ENCODE peak calls at places on chromosomes 5 and 9, in seven cellular contexts. One of them, this sample, is unnamed.

GRCh38 chr5:1975898-1976765 is 93.4 kb upstream of the IRX4 start:
- DNase-seq in COLO829: no peak
- DNase-seq in stimulated activated CD4-positive, alpha-beta T cell treated with anti-CD3 and anti-CD28 coated beads, Interleukin-12 subunit alpha, Interleukin-12 subunit beta, amount 100 ng/mL, for 4 hours: no peak
- DNase-seq in CD4-positive, alpha-beta T cell: no peak
- DNase-seq in NCI-H82: peak
- DNase-seq in AG09319: no peak
- DNase-seq in activated CD8-positive, alpha-beta memory T cell treated with anti-CD3 and anti-CD28 coated beads, Interleukin-2, amount 50 U/mL, for 48 hours: no peak
- DNase-seq in this sample: no peak

GRCh38 chr5:133785182-133785581 is 172.8 kb upstream of the FSTL4 start:
- DNase-seq in COLO829: no peak
- DNase-seq in stimulated activated CD4-positive, alpha-beta T cell treated with anti-CD3 and anti-CD28 coated beads, Interleukin-12 subunit alpha, Interleukin-12 subunit beta, amount 100 ng/mL, for 4 hours: no peak
- DNase-seq in CD4-positive, alpha-beta T cell: no peak
- DNase-seq in NCI-H82: no peak
- DNase-seq in AG09319: no peak
- DNase-seq in activated CD8-positive, alpha-beta memory T cell treated with anti-CD3 and anti-CD28 coated beads, Interleukin-2, amount 50 U/mL, for 48 hours: no peak
- DNase-seq in this sample: peak

GRCh38 chr9:134605969-134606363 is 35.6 kb upstream of the COL5A1 start:
- DNase-seq in COLO829: no peak
- DNase-seq in stimulated activated CD4-positive, alpha-beta T cell treated with anti-CD3 and anti-CD28 coated beads, Interleukin-12 subunit alpha, Interleukin-12 subunit beta, amount 100 ng/mL, for 4 hours: no peak
- DNase-seq in CD4-positive, alpha-beta T cell: no peak
- DNase-seq in NCI-H82: no peak
- DNase-seq in AG09319: no peak
- DNase-seq in activated CD8-positive, alpha-beta memory T cell treated with anti-CD3 and anti-CD28 coated beads, Interleukin-2, amount 50 U/mL, for 48 hours: no peak
- DNase-seq in this sample: no peak

GRCh38 chr9:80435591-80435990 is 863.8 kb downstream of the TLE4 start:
- DNase-seq in COLO829: no peak
- DNase-seq in stimulated activated CD4-positive, alpha-beta T cell treated with anti-CD3 and anti-CD28 coated beads, Interleukin-12 subunit alpha, Interleukin-12 subunit beta, amount 100 ng/mL, for 4 hours: no peak
- DNase-seq in CD4-positive, alpha-beta T cell: no peak
- DNase-seq in NCI-H82: no peak
- DNase-seq in AG09319: no peak
- DNase-seq in activated CD8-positive, alpha-beta memory T cell treated with anti-CD3 and anti-CD28 coated beads, Interleukin-2, amount 50 U/mL, for 48 hours: no peak
- DNase-seq in this sample: no peak

GRCh38 chr9:130927338-130927737 is 11.7 kb downstream of the FIBCD1 start:
- DNase-seq in COLO829: no peak
- DNase-seq in stimulated activated CD4-positive, alpha-beta T cell treated with anti-CD3 and anti-CD28 coated beads, Interleukin-12 subunit alpha, Interleukin-12 subunit beta, amount 100 ng/mL, for 4 hours: no peak
- DNase-seq in CD4-positive, alpha-beta T cell: no peak
- DNase-seq in NCI-H82: no peak
- DNase-seq in AG09319: no peak
- DNase-seq in activated CD8-positive, alpha-beta memory T cell treated with anti-CD3 and anti-CD28 coated beads, Interleukin-2, amount 50 U/mL, for 48 hours: no peak
- DNase-seq in this sample: no peak

GRCh38 chr9:129908846-129909245 is 73.6 kb downstream of the USP20 start:
- DNase-seq in COLO829: no peak
- DNase-seq in stimulated activated CD4-positive, alpha-beta T cell treated with anti-CD3 and anti-CD28 coated beads, Interleukin-12 subunit alpha, Interleukin-12 subunit beta, amount 100 ng/mL, for 4 hours: no peak
- DNase-seq in CD4-positive, alpha-beta T cell: no peak
- DNase-seq in NCI-H82: no peak
- DNase-seq in AG09319: no peak
- DNase-seq in activated CD8-positive, alpha-beta memory T cell treated with anti-CD3 and anti-CD28 coated beads, Interleukin-2, amount 50 U/mL, for 48 hours: no peak
- DNase-seq in this sample: peak

GRCh38 chr9:840343-840742 is 1.2 kb upstream of the DMRT1 start:
- DNase-seq in COLO829: no peak
- DNase-seq in stimulated activated CD4-positive, alpha-beta T cell treated with anti-CD3 and anti-CD28 coated beads, Interleukin-12 subunit alpha, Interleukin-12 subunit beta, amount 100 ng/mL, for 4 hours: no peak
- DNase-seq in CD4-positive, alpha-beta T cell: no peak
- DNase-seq in NCI-H82: peak
- DNase-seq in AG09319: no peak
- DNase-seq in activated CD8-positive, alpha-beta memory T cell treated with anti-CD3 and anti-CD28 coated beads, Interleukin-2, amount 50 U/mL, for 48 hours: no peak
- DNase-seq in this sample: no peak

GRCh38 chr9:78574354-78575036 is 277.6 kb downstream of the PSAT1 start:
- DNase-seq in COLO829: no peak
- DNase-seq in stimulated activated CD4-positive, alpha-beta T cell treated with anti-CD3 and anti-CD28 coated beads, Interleukin-12 subunit alpha, Interleukin-12 subunit beta, amount 100 ng/mL, for 4 hours: no peak
- DNase-seq in CD4-positive, alpha-beta T cell: no peak
- DNase-seq in NCI-H82: peak
- DNase-seq in AG09319: peak
- DNase-seq in activated CD8-positive, alpha-beta memory T cell treated with anti-CD3 and anti-CD28 coated beads, Interleukin-2, amount 50 U/mL, for 48 hours: no peak
- DNase-seq in this sample: no peak

GRCh38 chr5:133483406-133484090 is 128.8 kb downstream of the FSTL4 start:
- DNase-seq in COLO829: no peak
- DNase-seq in stimulated activated CD4-positive, alpha-beta T cell treated with anti-CD3 and anti-CD28 coated beads, Interleukin-12 subunit alpha, Interleukin-12 subunit beta, amount 100 ng/mL, for 4 hours: no peak
- DNase-seq in CD4-positive, alpha-beta T cell: no peak
- DNase-seq in NCI-H82: no peak
- DNase-seq in AG09319: no peak
- DNase-seq in activated CD8-positive, alpha-beta memory T cell treated with anti-CD3 and anti-CD28 coated beads, Interleukin-2, amount 50 U/mL, for 48 hours: no peak
- DNase-seq in this sample: no peak

GRCh38 chr5:153752890-153753289 is 262.4 kb downstream of the GRIA1 start:
- DNase-seq in COLO829: no peak
- DNase-seq in stimulated activated CD4-positive, alpha-beta T cell treated with anti-CD3 and anti-CD28 coated beads, Interleukin-12 subunit alpha, Interleukin-12 subunit beta, amount 100 ng/mL, for 4 hours: no peak
- DNase-seq in CD4-positive, alpha-beta T cell: no peak
- DNase-seq in NCI-H82: no peak
- DNase-seq in AG09319: no peak
- DNase-seq in activated CD8-positive, alpha-beta memory T cell treated with anti-CD3 and anti-CD28 coated beads, Interleukin-2, amount 50 U/mL, for 48 hours: no peak
- DNase-seq in this sample: no peak

GRCh38 chr5:9852686-9853085 is 222.5 kb upstream of the TAS2R1 start:
- DNase-seq in COLO829: no peak
- DNase-seq in stimulated activated CD4-positive, alpha-beta T cell treated with anti-CD3 and anti-CD28 coated beads, Interleukin-12 subunit alpha, Interleukin-12 subunit beta, amount 100 ng/mL, for 4 hours: no peak
- DNase-seq in CD4-positive, alpha-beta T cell: no peak
- DNase-seq in NCI-H82: no peak
- DNase-seq in AG09319: no peak
- DNase-seq in activated CD8-positive, alpha-beta memory T cell treated with anti-CD3 and anti-CD28 coated beads, Interleukin-2, amount 50 U/mL, for 48 hours: no peak
- DNase-seq in this sample: no peak

GRCh38 chr9:117796681-117797080 is 92.5 kb downstream of the TLR4 start:
- DNase-seq in COLO829: no peak
- DNase-seq in stimulated activated CD4-positive, alpha-beta T cell treated with anti-CD3 and anti-CD28 coated beads, Interleukin-12 subunit alpha, Interleukin-12 subunit beta, amount 100 ng/mL, for 4 hours: no peak
- DNase-seq in CD4-positive, alpha-beta T cell: no peak
- DNase-seq in NCI-H82: no peak
- DNase-seq in AG09319: no peak
- DNase-seq in activated CD8-positive, alpha-beta memory T cell treated with anti-CD3 and anti-CD28 coated beads, Interleukin-2, amount 50 U/mL, for 48 hours: no peak
- DNase-seq in this sample: no peak

GRCh38 chr5:170307575-170308465 is 10.2 kb upstream of the LCP2 start:
- DNase-seq in COLO829: peak
- DNase-seq in stimulated activated CD4-positive, alpha-beta T cell treated with anti-CD3 and anti-CD28 coated beads, Interleukin-12 subunit alpha, Interleukin-12 subunit beta, amount 100 ng/mL, for 4 hours: no peak
- DNase-seq in CD4-positive, alpha-beta T cell: no peak
- DNase-seq in NCI-H82: no peak
- DNase-seq in AG09319: no peak
- DNase-seq in activated CD8-positive, alpha-beta memory T cell treated with anti-CD3 and anti-CD28 coated beads, Interleukin-2, amount 50 U/mL, for 48 hours: no peak
- DNase-seq in this sample: no peak

GRCh38 chr5:78649816-78650561 is 1.4 kb upstream of the LHFPL2 start:
- DNase-seq in COLO829: no peak
- DNase-seq in stimulated activated CD4-positive, alpha-beta T cell treated with anti-CD3 and anti-CD28 coated beads, Interleukin-12 subunit alpha, Interleukin-12 subunit beta, amount 100 ng/mL, for 4 hours: no peak
- DNase-seq in CD4-positive, alpha-beta T cell: no peak
- DNase-seq in NCI-H82: no peak
- DNase-seq in AG09319: no peak
- DNase-seq in activated CD8-positive, alpha-beta memory T cell treated with anti-CD3 and anti-CD28 coated beads, Interleukin-2, amount 50 U/mL, for 48 hours: no peak
- DNase-seq in this sample: no peak

GRCh38 chr9:70117835-70118319 is 74.2 kb downstream of the MAMDC2 start:
- DNase-seq in COLO829: no peak
- DNase-seq in stimulated activated CD4-positive, alpha-beta T cell treated with anti-CD3 and anti-CD28 coated beads, Interleukin-12 subunit alpha, Interleukin-12 subunit beta, amount 100 ng/mL, for 4 hours: no peak
- DNase-seq in CD4-positive, alpha-beta T cell: no peak
- DNase-seq in NCI-H82: no peak
- DNase-seq in AG09319: no peak
- DNase-seq in activated CD8-positive, alpha-beta memory T cell treated with anti-CD3 and anti-CD28 coated beads, Interleukin-2, amount 50 U/mL, for 48 hours: no peak
- DNase-seq in this sample: no peak

GRCh38 chr5:128711216-128711615 is 173.2 kb upstream of the FBN2 start:
- DNase-seq in COLO829: no peak
- DNase-seq in stimulated activated CD4-positive, alpha-beta T cell treated with anti-CD3 and anti-CD28 coated beads, Interleukin-12 subunit alpha, Interleukin-12 subunit beta, amount 100 ng/mL, for 4 hours: no peak
- DNase-seq in CD4-positive, alpha-beta T cell: no peak
- DNase-seq in NCI-H82: no peak
- DNase-seq in AG09319: no peak
- DNase-seq in activated CD8-positive, alpha-beta memory T cell treated with anti-CD3 and anti-CD28 coated beads, Interleukin-2, amount 50 U/mL, for 48 hours: no peak
- DNase-seq in this sample: no peak

GRCh38 chr9:95505676-95506437 is 10.9 kb downstream of the PTCH1 start:
- DNase-seq in COLO829: peak
- DNase-seq in stimulated activated CD4-positive, alpha-beta T cell treated with anti-CD3 and anti-CD28 coated beads, Interleukin-12 subunit alpha, Interleukin-12 subunit beta, amount 100 ng/mL, for 4 hours: peak
- DNase-seq in CD4-positive, alpha-beta T cell: no peak
- DNase-seq in NCI-H82: peak
- DNase-seq in AG09319: no peak
- DNase-seq in activated CD8-positive, alpha-beta memory T cell treated with anti-CD3 and anti-CD28 coated beads, Interleukin-2, amount 50 U/mL, for 48 hours: peak
- DNase-seq in this sample: peak

GRCh38 chr9:98330831-98331230 is 75.4 kb upstream of the TBC1D2 start:
- DNase-seq in COLO829: no peak
- DNase-seq in stimulated activated CD4-positive, alpha-beta T cell treated with anti-CD3 and anti-CD28 coated beads, Interleukin-12 subunit alpha, Interleukin-12 subunit beta, amount 100 ng/mL, for 4 hours: no peak
- DNase-seq in CD4-positive, alpha-beta T cell: no peak
- DNase-seq in NCI-H82: no peak
- DNase-seq in AG09319: peak
- DNase-seq in activated CD8-positive, alpha-beta memory T cell treated with anti-CD3 and anti-CD28 coated beads, Interleukin-2, amount 50 U/mL, for 48 hours: no peak
- DNase-seq in this sample: no peak

GRCh38 chr5:88688242-88688959 is 194.6 kb downstream of the MEF2C start:
- DNase-seq in COLO829: no peak
- DNase-seq in stimulated activated CD4-positive, alpha-beta T cell treated with anti-CD3 and anti-CD28 coated beads, Interleukin-12 subunit alpha, Interleukin-12 subunit beta, amount 100 ng/mL, for 4 hours: no peak
- DNase-seq in CD4-positive, alpha-beta T cell: no peak
- DNase-seq in NCI-H82: no peak
- DNase-seq in AG09319: no peak
- DNase-seq in activated CD8-positive, alpha-beta memory T cell treated with anti-CD3 and anti-CD28 coated beads, Interleukin-2, amount 50 U/mL, for 48 hours: no peak
- DNase-seq in this sample: no peak

GRCh38 chr9:76564300-76564699 is 105.3 kb downstream of the GCNT1 start:
- DNase-seq in COLO829: no peak
- DNase-seq in stimulated activated CD4-positive, alpha-beta T cell treated with anti-CD3 and anti-CD28 coated beads, Interleukin-12 subunit alpha, Interleukin-12 subunit beta, amount 100 ng/mL, for 4 hours: no peak
- DNase-seq in CD4-positive, alpha-beta T cell: no peak
- DNase-seq in NCI-H82: no peak
- DNase-seq in AG09319: no peak
- DNase-seq in activated CD8-positive, alpha-beta memory T cell treated with anti-CD3 and anti-CD28 coated beads, Interleukin-2, amount 50 U/mL, for 48 hours: no peak
- DNase-seq in this sample: no peak

GRCh38 chr5:9390128-9390527 is 155.7 kb downstream of the SEMA5A start:
- DNase-seq in COLO829: no peak
- DNase-seq in stimulated activated CD4-positive, alpha-beta T cell treated with anti-CD3 and anti-CD28 coated beads, Interleukin-12 subunit alpha, Interleukin-12 subunit beta, amount 100 ng/mL, for 4 hours: no peak
- DNase-seq in CD4-positive, alpha-beta T cell: no peak
- DNase-seq in NCI-H82: no peak
- DNase-seq in AG09319: no peak
- DNase-seq in activated CD8-positive, alpha-beta memory T cell treated with anti-CD3 and anti-CD28 coated beads, Interleukin-2, amount 50 U/mL, for 48 hours: no peak
- DNase-seq in this sample: no peak

GRCh38 chr5:72256536-72256935 is 63.5 kb downstream of the MRPS27 start:
- DNase-seq in COLO829: no peak
- DNase-seq in stimulated activated CD4-positive, alpha-beta T cell treated with anti-CD3 and anti-CD28 coated beads, Interleukin-12 subunit alpha, Interleukin-12 subunit beta, amount 100 ng/mL, for 4 hours: no peak
- DNase-seq in CD4-positive, alpha-beta T cell: no peak
- DNase-seq in NCI-H82: no peak
- DNase-seq in AG09319: no peak
- DNase-seq in activated CD8-positive, alpha-beta memory T cell treated with anti-CD3 and anti-CD28 coated beads, Interleukin-2, amount 50 U/mL, for 48 hours: no peak
- DNase-seq in this sample: no peak

GRCh38 chr5:97545856-97546570 is 363.0 kb upstream of the RIOK2 start:
- DNase-seq in COLO829: no peak
- DNase-seq in stimulated activated CD4-positive, alpha-beta T cell treated with anti-CD3 and anti-CD28 coated beads, Interleukin-12 subunit alpha, Interleukin-12 subunit beta, amount 100 ng/mL, for 4 hours: no peak
- DNase-seq in CD4-positive, alpha-beta T cell: no peak
- DNase-seq in NCI-H82: no peak
- DNase-seq in AG09319: no peak
- DNase-seq in activated CD8-positive, alpha-beta memory T cell treated with anti-CD3 and anti-CD28 coated beads, Interleukin-2, amount 50 U/mL, for 48 hours: no peak
- DNase-seq in this sample: no peak

GRCh38 chr5:82885657-82886389 is 191.4 kb downstream of the TMEM167A start:
- DNase-seq in COLO829: no peak
- DNase-seq in stimulated activated CD4-positive, alpha-beta T cell treated with anti-CD3 and anti-CD28 coated beads, Interleukin-12 subunit alpha, Interleukin-12 subunit beta, amount 100 ng/mL, for 4 hours: no peak
- DNase-seq in CD4-positive, alpha-beta T cell: no peak
- DNase-seq in NCI-H82: no peak
- DNase-seq in AG09319: no peak
- DNase-seq in activated CD8-positive, alpha-beta memory T cell treated with anti-CD3 and anti-CD28 coated beads, Interleukin-2, amount 50 U/mL, for 48 hours: no peak
- DNase-seq in this sample: peak

GRCh38 chr9:111828193-111828592 is 33.5 kb upstream of the SHOC1 start:
- DNase-seq in COLO829: no peak
- DNase-seq in stimulated activated CD4-positive, alpha-beta T cell treated with anti-CD3 and anti-CD28 coated beads, Interleukin-12 subunit alpha, Interleukin-12 subunit beta, amount 100 ng/mL, for 4 hours: no peak
- DNase-seq in CD4-positive, alpha-beta T cell: no peak
- DNase-seq in NCI-H82: no peak
- DNase-seq in AG09319: no peak
- DNase-seq in activated CD8-positive, alpha-beta memory T cell treated with anti-CD3 and anti-CD28 coated beads, Interleukin-2, amount 50 U/mL, for 48 hours: no peak
- DNase-seq in this sample: no peak

GRCh38 chr5:23269981-23270380 is 237.4 kb upstream of the PRDM9 start:
- DNase-seq in COLO829: no peak
- DNase-seq in stimulated activated CD4-positive, alpha-beta T cell treated with anti-CD3 and anti-CD28 coated beads, Interleukin-12 subunit alpha, Interleukin-12 subunit beta, amount 100 ng/mL, for 4 hours: no peak
- DNase-seq in CD4-positive, alpha-beta T cell: no peak
- DNase-seq in NCI-H82: no peak
- DNase-seq in AG09319: no peak
- DNase-seq in activated CD8-positive, alpha-beta memory T cell treated with anti-CD3 and anti-CD28 coated beads, Interleukin-2, amount 50 U/mL, for 48 hours: no peak
- DNase-seq in this sample: no peak

GRCh38 chr9:114278881-114279570 is 43.9 kb upstream of the ORM1 start:
- DNase-seq in COLO829: no peak
- DNase-seq in stimulated activated CD4-positive, alpha-beta T cell treated with anti-CD3 and anti-CD28 coated beads, Interleukin-12 subunit alpha, Interleukin-12 subunit beta, amount 100 ng/mL, for 4 hours: no peak
- DNase-seq in CD4-positive, alpha-beta T cell: no peak
- DNase-seq in NCI-H82: no peak
- DNase-seq in AG09319: no peak
- DNase-seq in activated CD8-positive, alpha-beta memory T cell treated with anti-CD3 and anti-CD28 coated beads, Interleukin-2, amount 50 U/mL, for 48 hours: no peak
- DNase-seq in this sample: peak

GRCh38 chr5:14266686-14267085 is 123.5 kb downstream of the TRIO start:
- DNase-seq in COLO829: no peak
- DNase-seq in stimulated activated CD4-positive, alpha-beta T cell treated with anti-CD3 and anti-CD28 coated beads, Interleukin-12 subunit alpha, Interleukin-12 subunit beta, amount 100 ng/mL, for 4 hours: no peak
- DNase-seq in CD4-positive, alpha-beta T cell: no peak
- DNase-seq in NCI-H82: peak
- DNase-seq in AG09319: no peak
- DNase-seq in activated CD8-positive, alpha-beta memory T cell treated with anti-CD3 and anti-CD28 coated beads, Interleukin-2, amount 50 U/mL, for 48 hours: no peak
- DNase-seq in this sample: no peak

GRCh38 chr9:37486616-37487544 is 1.1 kb downstream of the POLR1E start:
- DNase-seq in COLO829: no peak
- DNase-seq in stimulated activated CD4-positive, alpha-beta T cell treated with anti-CD3 and anti-CD28 coated beads, Interleukin-12 subunit alpha, Interleukin-12 subunit beta, amount 100 ng/mL, for 4 hours: no peak
- DNase-seq in CD4-positive, alpha-beta T cell: no peak
- DNase-seq in NCI-H82: peak
- DNase-seq in AG09319: peak
- DNase-seq in activated CD8-positive, alpha-beta memory T cell treated with anti-CD3 and anti-CD28 coated beads, Interleukin-2, amount 50 U/mL, for 48 hours: no peak
- DNase-seq in this sample: no peak

GRCh38 chr5:149036970-149037369 is 25.9 kb downstream of the SH3TC2 start:
- DNase-seq in COLO829: no peak
- DNase-seq in stimulated activated CD4-positive, alpha-beta T cell treated with anti-CD3 and anti-CD28 coated beads, Interleukin-12 subunit alpha, Interleukin-12 subunit beta, amount 100 ng/mL, for 4 hours: no peak
- DNase-seq in CD4-positive, alpha-beta T cell: no peak
- DNase-seq in NCI-H82: no peak
- DNase-seq in AG09319: no peak
- DNase-seq in activated CD8-positive, alpha-beta memory T cell treated with anti-CD3 and anti-CD28 coated beads, Interleukin-2, amount 50 U/mL, for 48 hours: no peak
- DNase-seq in this sample: no peak

GRCh38 chr9:91483189-91483691 is 59.6 kb upstream of the NFIL3 start:
- DNase-seq in COLO829: no peak
- DNase-seq in stimulated activated CD4-positive, alpha-beta T cell treated with anti-CD3 and anti-CD28 coated beads, Interleukin-12 subunit alpha, Interleukin-12 subunit beta, amount 100 ng/mL, for 4 hours: no peak
- DNase-seq in CD4-positive, alpha-beta T cell: no peak
- DNase-seq in NCI-H82: no peak
- DNase-seq in AG09319: no peak
- DNase-seq in activated CD8-positive, alpha-beta memory T cell treated with anti-CD3 and anti-CD28 coated beads, Interleukin-2, amount 50 U/mL, for 48 hours: no peak
- DNase-seq in this sample: no peak

GRCh38 chr5:149367249-149367971 is 9.6 kb downstream of the PCYOX1L start:
- DNase-seq in COLO829: peak
- DNase-seq in stimulated activated CD4-positive, alpha-beta T cell treated with anti-CD3 and anti-CD28 coated beads, Interleukin-12 subunit alpha, Interleukin-12 subunit beta, amount 100 ng/mL, for 4 hours: peak
- DNase-seq in CD4-positive, alpha-beta T cell: peak
- DNase-seq in NCI-H82: peak
- DNase-seq in AG09319: no peak
- DNase-seq in activated CD8-positive, alpha-beta memory T cell treated with anti-CD3 and anti-CD28 coated beads, Interleukin-2, amount 50 U/mL, for 48 hours: peak
- DNase-seq in this sample: peak

GRCh38 chr5:66307647-66308257 is 163.7 kb downstream of the SREK1 start:
- DNase-seq in COLO829: peak
- DNase-seq in stimulated activated CD4-positive, alpha-beta T cell treated with anti-CD3 and anti-CD28 coated beads, Interleukin-12 subunit alpha, Interleukin-12 subunit beta, amount 100 ng/mL, for 4 hours: no peak
- DNase-seq in CD4-positive, alpha-beta T cell: no peak
- DNase-seq in NCI-H82: peak
- DNase-seq in AG09319: peak
- DNase-seq in activated CD8-positive, alpha-beta memory T cell treated with anti-CD3 and anti-CD28 coated beads, Interleukin-2, amount 50 U/mL, for 48 hours: no peak
- DNase-seq in this sample: no peak

GRCh38 chr9:16119861-16120641 is 567.2 kb downstream of the CCDC171 start:
- DNase-seq in COLO829: no peak
- DNase-seq in stimulated activated CD4-positive, alpha-beta T cell treated with anti-CD3 and anti-CD28 coated beads, Interleukin-12 subunit alpha, Interleukin-12 subunit beta, amount 100 ng/mL, for 4 hours: no peak
- DNase-seq in CD4-positive, alpha-beta T cell: no peak
- DNase-seq in NCI-H82: no peak
- DNase-seq in AG09319: no peak
- DNase-seq in activated CD8-positive, alpha-beta memory T cell treated with anti-CD3 and anti-CD28 coated beads, Interleukin-2, amount 50 U/mL, for 48 hours: no peak
- DNase-seq in this sample: no peak

GRCh38 chr5:140658870-140659269 is 5.8 kb upstream of the WDR55 start:
- DNase-seq in COLO829: no peak
- DNase-seq in stimulated activated CD4-positive, alpha-beta T cell treated with anti-CD3 and anti-CD28 coated beads, Interleukin-12 subunit alpha, Interleukin-12 subunit beta, amount 100 ng/mL, for 4 hours: no peak
- DNase-seq in CD4-positive, alpha-beta T cell: no peak
- DNase-seq in NCI-H82: no peak
- DNase-seq in AG09319: no peak
- DNase-seq in activated CD8-positive, alpha-beta memory T cell treated with anti-CD3 and anti-CD28 coated beads, Interleukin-2, amount 50 U/mL, for 48 hours: no peak
- DNase-seq in this sample: no peak